ENCODE peak calls at places on chromosomes 12 and 14, in seven cellular contexts. Y, X, R, M, P, G and S are unnamed samples.

GRCh38 chr14:101128478-101129450 is 225.2 kb upstream of the RTL1 start:
- DNase-seq in Y (no peak), X (no peak), R (no peak), M (no peak), P (no peak), G (no peak), S (no peak)

GRCh38 chr12:29343022-29343799 is 37.8 kb downstream of the ERGIC2 start:
- DNase-seq in Y (no peak), X (no peak), R (no peak), M (no peak), P (no peak), G (no peak), S (no peak)

GRCh38 chr14:74786916-74787315 is 23.8 kb downstream of the YLPM1 start:
- DNase-seq in Y (no peak), X (no peak), R (no peak), M (no peak), P (no peak), G (no peak), S (no peak)

GRCh38 chr14:34676516-34677211 is 37.7 kb downstream of the CFL2 start:
- DNase-seq in Y (no peak), X (no peak), R (no peak), M (no peak), P (no peak), G (no peak), S (no peak)

GRCh38 chr12:21892341-21892740 is 48.9 kb downstream of the ABCC9 start:
- DNase-seq in Y (no peak), X (no peak), R (no peak), M (no peak), P (no peak), G (no peak), S (no peak)

GRCh38 chr12:119989619-119990381 is 764 bp downstream of the BICDL1 start:
- DNase-seq in Y (peak; percentile 64), X (peak; percentile 9), R (peak; percentile 74), M (peak; percentile 80), P (peak; percentile 63), G (peak; percentile 85), S (no peak)

GRCh38 chr14:94472842-94473241 is 3.2 kb downstream of the SERPINA9 start:
- DNase-seq in Y (no peak), X (no peak), R (no peak), M (no peak), P (no peak), G (no peak), S (no peak)

GRCh38 chr12:105355752-105356151 is 25.3 kb downstream of the C12orf75 start:
- DNase-seq in Y (peak; percentile 63), X (no peak), R (no peak), M (no peak), P (peak; percentile 74), G (no peak), S (no peak)

GRCh38 chr12:32448581-32448980 is 49.2 kb downstream of the FGD4 start:
- DNase-seq in Y (peak; percentile 4), X (no peak), R (no peak), M (no peak), P (peak; percentile 59), G (no peak), S (no peak)

GRCh38 chr12:120206228-120206627 is 5.3 kb upstream of the RPLP0 start:
- DNase-seq in Y (no peak), X (no peak), R (no peak), M (no peak), P (no peak), G (no peak), S (no peak)

GRCh38 chr12:113088037-113088436 is 31.5 kb downstream of the DTX1 start:
- DNase-seq in Y (no peak), X (no peak), R (no peak), M (no peak), P (no peak), G (no peak), S (no peak)

GRCh38 chr14:93998871-93999403 is 1.8 kb downstream of the CCDC197 start:
- DNase-seq in Y (no peak), X (no peak), R (no peak), M (no peak), P (no peak), G (no peak), S (no peak)

GRCh38 chr12:102202556-102202955 is 4.9 kb upstream of the PMCH start:
- DNase-seq in Y (no peak), X (no peak), R (no peak), M (no peak), P (no peak), G (no peak), S (no peak)

GRCh38 chr14:96764012-96764411 is 33.2 kb upstream of the VRK1 start:
- DNase-seq in Y (no peak), X (no peak), R (no peak), M (no peak), P (no peak), G (no peak), S (no peak)

GRCh38 chr14:63542231-63542999 is 762 bp downstream of the PPP2R5E start:
- DNase-seq in Y (peak; percentile 14), X (no peak), R (no peak), M (peak; percentile 11), P (peak; percentile 26), G (no peak), S (no peak)

GRCh38 chr14:24392327-24393098 is 6.3 kb upstream of the NYNRIN start:
- DNase-seq in Y (no peak), X (no peak), R (no peak), M (no peak), P (peak; percentile 79), G (no peak), S (no peak)

GRCh38 chr14:93396456-93396855 is 34.3 kb upstream of the UNC79 start:
- DNase-seq in Y (no peak), X (no peak), R (no peak), M (no peak), P (no peak), G (no peak), S (no peak)

GRCh38 chr12:81888341-81888740 is 129.2 kb upstream of the PPFIA2 start:
- DNase-seq in Y (no peak), X (no peak), R (no peak), M (no peak), P (no peak), G (no peak), S (no peak)

GRCh38 chr14:64391986-64392385 is 3.8 kb downstream of the MTHFD1 start:
- DNase-seq in Y (no peak), X (no peak), R (no peak), M (no peak), P (no peak), G (no peak), S (no peak)

GRCh38 chr12:90627180-90627896 is 327.6 kb downstream of the CCER1 start:
- DNase-seq in Y (peak; percentile 3), X (no peak), R (no peak), M (peak; percentile 5), P (peak; percentile 62), G (no peak), S (no peak)

GRCh38 chr12:104958946-104959841 is 1.1 kb upstream of the SLC41A2 start:
- DNase-seq in Y (peak; percentile 70), X (no peak), R (no peak), M (peak; percentile 42), P (peak; percentile 46), G (no peak), S (no peak)

GRCh38 chr12:18578191-18578590 is 159.6 kb downstream of the PLCZ1 start:
- DNase-seq in Y (no peak), X (no peak), R (no peak), M (no peak), P (peak; percentile 60), G (no peak), S (no peak)

GRCh38 chr12:131349397-131350127 is 361.3 kb upstream of the SFSWAP start:
- DNase-seq in Y (no peak), X (no peak), R (no peak), M (no peak), P (no peak), G (no peak), S (no peak)

GRCh38 chr14:36524874-36525745 is 5.1 kb upstream of the NKX2-1 start:
- DNase-seq in Y (no peak), X (peak; percentile 82), R (no peak), M (peak; percentile 37), P (no peak), G (no peak), S (no peak)

GRCh38 chr14:77301103-77301502 is 19.6 kb downstream of the POMT2 start:
- DNase-seq in Y (peak; percentile 65), X (peak; percentile 83), R (no peak), M (peak; percentile 56), P (peak; percentile 93), G (peak; percentile 78), S (peak; percentile 74)

GRCh38 chr12:24025153-24025798 is 75.8 kb upstream of the SOX5 start:
- DNase-seq in Y (no peak), X (no peak), R (no peak), M (no peak), P (peak; percentile 43), G (no peak), S (no peak)

GRCh38 chr14:27686137-27686536 is 1080.5 kb upstream of the FOXG1 start:
- DNase-seq in Y (no peak), X (no peak), R (no peak), M (no peak), P (no peak), G (no peak), S (no peak)

GRCh38 chr12:75955251-75955650 is 76.3 kb downstream of the PHLDA1 start:
- DNase-seq in Y (no peak), X (no peak), R (no peak), M (no peak), P (no peak), G (no peak), S (no peak)

GRCh38 chr14:98593361-98593761 is 678.6 kb downstream of the BCL11B start:
- DNase-seq in Y (no peak), X (no peak), R (no peak), M (no peak), P (no peak), G (no peak), S (no peak)

GRCh38 chr12:13452955-13453570 is 256.5 kb downstream of the EMP1 start:
- DNase-seq in Y (no peak), X (no peak), R (no peak), M (no peak), P (no peak), G (no peak), S (no peak)

GRCh38 chr12:33752854-33753253 is 269.4 kb upstream of the ALG10 start:
- DNase-seq in Y (peak; percentile 64), X (no peak), R (no peak), M (no peak), P (no peak), G (no peak), S (no peak)

GRCh38 chr14:74275265-74275841 is 27.4 kb downstream of the ABCD4 start:
- DNase-seq in Y (peak; percentile 54), X (no peak), R (no peak), M (no peak), P (peak; percentile 93), G (no peak), S (no peak)

GRCh38 chr12:68406134-68406576 is 74.0 kb upstream of the MDM1 start:
- DNase-seq in Y (peak; percentile 65), X (no peak), R (no peak), M (no peak), P (peak; percentile 91), G (peak; percentile 95), S (no peak)

GRCh38 chr14:100575266-100575995 is 11.8 kb downstream of the BEGAIN start:
- DNase-seq in Y (no peak), X (no peak), R (no peak), M (no peak), P (no peak), G (no peak), S (no peak)

GRCh38 chr12:31370645-31371620 is 45.0 kb upstream of the SINHCAF start:
- DNase-seq in Y (no peak), X (peak; percentile 77), R (no peak), M (no peak), P (peak; percentile 25), G (no peak), S (peak; percentile 94)

GRCh38 chr12:52245259-52245961 is 12.4 kb downstream of the KRT7 start:
- DNase-seq in Y (no peak), X (no peak), R (no peak), M (no peak), P (no peak), G (no peak), S (no peak)

GRCh38 chr12:120110550-120111501 is 5.7 kb downstream of the RAB35 start:
- DNase-seq in Y (no peak), X (no peak), R (peak; percentile 45), M (peak; percentile 74), P (no peak), G (peak; percentile 75), S (no peak)